ENCODE peak calls at places on chromosome 2, in six cellular contexts. H, O, X, L, Q and M are unnamed samples. For H3K4me1, the result is how much of the 10 kb centered on the place peaks cover.

GRCh38 chr2:81097361-81097760 is 792.8 kb upstream of the LRRTM1 start:
- DNase-seq in L (no peak), O (no peak), X (no peak), Q (no peak), H (no peak), M (no peak)

GRCh38 chr2:179170897-179171296 is 93.7 kb downstream of the SESTD1 start:
- DNase-seq in X (no peak), H (no peak), Q (no peak), L (no peak), O (no peak), M (no peak)

GRCh38 chr2:154698238-154698788 is at the start of gene KCNJ3:
- DNase-seq in Q (no peak), L (no peak), X (no peak), H (no peak), O (no peak), M (no peak)

GRCh38 chr2:46073540-46074018 is 223.6 kb upstream of the EPAS1 start:
- DNase-seq in L (no peak), X (no peak), O (no peak), H (peak), Q (peak), M (no peak)

GRCh38 chr2:56130463-56131070 is 53.2 kb upstream of the CCDC85A start:
- DNase-seq in L (peak), Q (peak), H (peak), X (peak), O (no peak), M (no peak)

GRCh38 chr2:158753561-158754302 is 41.4 kb upstream of the DAPL1 start:
- DNase-seq in X (peak), O (no peak), Q (peak), H (peak), L (peak), M (peak)

GRCh38 chr2:110807520-110807919 is 75.1 kb downstream of the ACOXL start:
- DNase-seq in L (no peak), Q (no peak), O (no peak), X (no peak), H (no peak), M (no peak)

GRCh38 chr2:20576598-20577115 is 74.2 kb downstream of the HS1BP3 start:
- DNase-seq in Q (no peak), H (no peak), O (no peak), X (peak), L (peak), M (no peak)

GRCh38 chr2:101518470-101519172 is 43.7 kb upstream of the RFX8 start:
- DNase-seq in X (peak), Q (peak), L (peak), H (peak), O (no peak), M (no peak)

GRCh38 chr2:219419331-219420197 is 1.4 kb downstream of the DES start:
- DNase-seq in O (no peak), H (no peak), Q (no peak), L (peak), X (no peak), M (no peak)

GRCh38 chr2:239253264-239253663 is 147.6 kb downstream of the HDAC4 start:
- DNase-seq in Q (no peak), X (peak), L (no peak), H (no peak), O (no peak), M (no peak)

GRCh38 chr2:25851740-25852503 is 26.4 kb downstream of the ASXL2 start:
- DNase-seq in H (no peak), X (peak), O (peak), L (peak), Q (peak), M (no peak)

GRCh38 chr2:239263937-239264837 is 136.6 kb downstream of the HDAC4 start:
- DNase-seq in X (peak), H (no peak), O (peak), L (no peak), Q (no peak), M (no peak)

GRCh38 chr2:69544951-69545350 is 98.6 kb downstream of the AAK1 start:
- DNase-seq in H (no peak), L (no peak), X (no peak), Q (no peak), O (no peak), M (no peak)

GRCh38 chr2:105789745-105790466 is 45.2 kb downstream of the NCK2 start:
- DNase-seq in Q (no peak), H (no peak), L (no peak), O (peak), X (peak), M (no peak)

GRCh38 chr2:231907765-231908164 is 18.4 kb downstream of the NPPC start:
- DNase-seq in H (no peak), X (no peak), O (no peak), L (no peak), Q (no peak), M (no peak)

GRCh38 chr2:41966431-41966893 is 81.4 kb upstream of the PKDCC start:
- DNase-seq in X (no peak), Q (no peak), H (peak), L (no peak), O (no peak), M (no peak)

GRCh38 chr2:72695676-72696075 is 130.2 kb downstream of the EXOC6B start:
- DNase-seq in H (no peak), X (no peak), Q (no peak), L (peak), O (no peak), M (no peak)

GRCh38 chr2:70456594-70457495 is 96.8 kb downstream of the TGFA start:
- DNase-seq in O (no peak), Q (no peak), X (no peak), H (no peak), L (no peak), M (no peak)

GRCh38 chr2:4528773-4529172 is 825.4 kb downstream of the DCDC2C start:
- DNase-seq in Q (no peak), L (no peak), X (no peak), O (no peak), H (no peak), M (no peak)

GRCh38 chr2:67234443-67234842 is 162.7 kb upstream of the ETAA1 start:
- DNase-seq in O (no peak), Q (no peak), H (no peak), L (no peak), X (no peak), M (peak)

GRCh38 chr2:85886585-85886984 is 2.2 kb downstream of the ST3GAL5 start:
- DNase-seq in O (peak), X (no peak), Q (no peak), H (no peak), L (peak), M (no peak)

GRCh38 chr2:18740428-18740827 is 151.1 kb upstream of the NT5C1B start:
- DNase-seq in H (no peak), L (no peak), Q (no peak), X (no peak), O (no peak), M (no peak)

GRCh38 chr2:239792649-239793010 is 232.5 kb downstream of the NDUFA10 start:
- DNase-seq in H (peak), Q (no peak), O (no peak), L (no peak), X (no peak), M (no peak)

GRCh38 chr2:30206461-30207430 is 24.6 kb upstream of the LBH start:
- DNase-seq in L (no peak), O (no peak), X (no peak), Q (no peak), H (no peak), M (no peak)

GRCh38 chr2:11865820-11866219 is 119.4 kb downstream of the LPIN1 start:
- DNase-seq in Q (no peak), H (no peak), L (no peak), X (no peak), O (no peak), M (no peak)

GRCh38 chr2:129297430-129297829 is 682.0 kb upstream of the RAB6C start:
- DNase-seq in L (peak), X (no peak), Q (no peak), O (no peak), H (no peak), M (peak)

GRCh38 chr2:230843130-230843529 is 21.6 kb upstream of the ITM2C start:
- DNase-seq in Q (no peak), O (no peak), X (no peak), L (no peak), H (no peak), M (no peak)

GRCh38 chr2:19652811-19653210 is 249.0 kb downstream of the TTC32 start:
- DNase-seq in X (no peak), L (no peak), O (no peak), Q (no peak), H (no peak), M (no peak)

GRCh38 chr2:61770298-61770697 is 83.6 kb downstream of the FAM161A start:
- DNase-seq in H (no peak), L (no peak), X (no peak), Q (no peak), O (no peak), M (no peak)

GRCh38 chr2:165791811-165792454 is 2.1 kb downstream of the GALNT3 start:
- DNase-seq in Q (no peak), H (no peak), O (no peak), X (no peak), L (no peak), M (no peak)

GRCh38 chr2:3144856-3145255 is 232.8 kb downstream of the EIPR1 start:
- DNase-seq in L (no peak), Q (no peak), O (no peak), X (no peak), H (no peak), M (no peak)

GRCh38 chr2:133177196-133177595 is 391.1 kb downstream of the NCKAP5 start:
- DNase-seq in Q (no peak), O (no peak), H (no peak), L (no peak), X (no peak), M (no peak)

GRCh38 chr2:206790311-206790935 is 25.0 kb downstream of the FASTKD2 start:
- DNase-seq in H (no peak), X (no peak), O (no peak), L (no peak), Q (no peak), M (no peak)

GRCh38 chr2:222884114-222884764 is 23.4 kb downstream of the ACSL3 start:
- DNase-seq in Q (no peak), L (no peak), X (no peak), O (no peak), H (no peak), M (no peak)
- H3K4me1 ChIP-seq in Q (under half), L (under half), X (under half), O (under half), H (under half), M (under half)

DNA sequence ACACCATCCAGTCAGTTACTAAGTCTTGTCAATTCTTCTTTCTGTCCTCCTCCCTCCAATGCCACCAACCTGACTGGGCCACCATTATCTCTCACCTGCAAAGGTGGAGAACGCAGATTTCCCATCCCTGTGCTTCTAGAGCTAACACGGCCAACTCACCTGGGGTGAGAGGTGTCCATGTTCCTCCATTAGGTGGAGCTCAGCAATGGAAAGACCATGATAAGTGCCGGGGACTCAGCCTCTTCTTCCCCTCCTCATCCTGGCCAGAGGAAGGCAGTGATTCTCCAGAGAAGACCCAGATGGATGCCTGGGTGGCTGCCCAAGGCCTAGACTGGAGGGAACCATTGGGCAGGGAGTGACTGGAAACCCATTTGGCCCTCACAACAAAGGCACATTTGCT is 48.1 kb upstream of the SLC1A4 start:
- DNase-seq in L (no peak), O (no peak), X (no peak), H (no peak), Q (no peak), M (no peak)
- H3K4me1 ChIP-seq in L (under half), O (under half), X (half or more), H (under half), Q (under half), M (under half)

GRCh38 chr2:43129676-43130547 is 96.5 kb downstream of the ZFP36L2 start:
- DNase-seq in H (no peak), O (peak), Q (no peak), X (no peak), L (no peak), M (no peak)

GRCh38 chr2:43132523-43133301 is 93.7 kb downstream of the ZFP36L2 start:
- DNase-seq in Q (no peak), L (no peak), H (no peak), X (peak), O (no peak), M (no peak)

GRCh38 chr2:43130548-43130875 is 95.9 kb downstream of the ZFP36L2 start:
- DNase-seq in X (no peak), L (no peak), Q (no peak), H (no peak), O (no peak), M (no peak)

GRCh38 chr2:43131890-43132522 is 94.4 kb downstream of the ZFP36L2 start:
- DNase-seq in L (no peak), H (no peak), X (no peak), O (no peak), Q (no peak), M (no peak)

DNA sequence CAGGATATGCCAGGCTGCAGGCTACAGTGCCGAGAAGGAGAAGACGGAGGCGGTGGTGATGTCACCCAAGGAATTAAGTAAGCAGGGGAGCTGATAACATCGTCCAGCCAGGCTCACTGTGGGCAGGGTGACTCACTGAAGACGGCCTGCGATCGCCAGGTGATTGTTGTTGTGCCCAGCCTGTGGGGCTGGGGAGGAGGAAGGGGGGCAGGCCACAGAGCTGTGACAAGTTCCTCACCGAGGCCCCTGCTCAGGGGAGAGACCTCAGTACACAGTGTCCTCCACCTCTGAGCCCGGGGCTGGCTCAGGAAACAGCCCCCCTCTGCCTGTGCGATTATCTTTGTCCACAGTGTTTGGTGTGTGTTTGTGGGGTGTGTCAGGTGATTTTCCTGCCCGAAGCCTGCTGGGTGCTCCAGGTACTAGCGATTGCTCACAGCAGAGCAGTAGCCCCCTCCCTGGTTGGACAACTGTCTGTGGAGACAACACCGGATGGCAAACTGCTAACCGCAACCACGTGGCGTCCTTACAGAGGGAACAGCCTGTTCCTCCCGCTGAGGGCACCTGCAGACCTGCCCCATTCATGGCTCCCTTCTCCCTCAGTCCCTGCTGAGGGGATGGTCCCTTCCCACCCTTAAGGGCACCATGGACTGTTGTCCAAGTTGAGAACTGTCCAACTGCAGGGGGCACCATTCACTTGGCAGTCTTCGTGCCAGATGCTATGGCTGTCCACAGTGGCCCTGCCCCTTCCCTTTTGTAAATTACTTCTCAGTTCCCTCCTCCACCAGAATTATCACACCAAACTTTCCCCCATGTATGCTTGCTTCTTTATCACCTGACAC is 95.1 kb downstream of the ZFP36L2 start:
- DNase-seq in L (peak), O (peak), Q (peak), X (peak), H (peak), M (no peak)
- H3K4me1 ChIP-seq in L (under half), O (half or more), Q (under half), X (half or more), H (under half), M (under half)

GRCh38 chr2:236833501-236834186 is 252.0 kb upstream of the COPS8 start:
- DNase-seq in L (no peak), H (no peak), O (no peak), X (no peak), Q (no peak), M (no peak)
- H3K4me1 ChIP-seq in L (under half), H (under half), O (under half), X (under half), Q (under half), M (under half)

GRCh38 chr2:54577035-54577434 is 120.9 kb downstream of the SPTBN1 start:
- DNase-seq in Q (no peak), H (peak), X (no peak), L (no peak), O (no peak), M (no peak)
- H3K4me1 ChIP-seq in Q (under half), H (under half), X (half or more), L (half or more), O (half or more), M (under half)

DNA sequence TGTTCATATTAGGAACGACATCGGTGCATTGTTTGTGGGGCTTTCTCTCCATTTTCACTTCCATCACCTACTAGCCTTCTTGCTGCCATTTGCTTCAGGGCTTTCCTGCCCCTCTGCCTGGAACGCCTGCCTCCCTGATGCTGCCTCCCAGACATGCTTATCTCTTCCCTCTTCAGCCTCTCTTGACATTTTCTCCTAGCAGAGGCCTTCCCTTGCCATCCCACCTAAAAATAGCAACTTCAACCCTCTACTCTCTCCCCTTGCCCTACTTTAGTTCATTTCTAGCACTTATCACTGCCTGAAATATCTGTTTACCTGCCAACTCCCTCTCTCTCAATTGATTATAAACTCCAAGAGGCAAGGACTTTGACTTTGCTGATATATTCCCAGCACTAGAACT is 210.3 kb downstream of the SP3 start:
- DNase-seq in Q (no peak), H (no peak), L (no peak), O (no peak), X (no peak), M (no peak)
- H3K4me1 ChIP-seq in Q (under half), H (under half), L (under half), O (under half), X (under half), M (under half)

DNA sequence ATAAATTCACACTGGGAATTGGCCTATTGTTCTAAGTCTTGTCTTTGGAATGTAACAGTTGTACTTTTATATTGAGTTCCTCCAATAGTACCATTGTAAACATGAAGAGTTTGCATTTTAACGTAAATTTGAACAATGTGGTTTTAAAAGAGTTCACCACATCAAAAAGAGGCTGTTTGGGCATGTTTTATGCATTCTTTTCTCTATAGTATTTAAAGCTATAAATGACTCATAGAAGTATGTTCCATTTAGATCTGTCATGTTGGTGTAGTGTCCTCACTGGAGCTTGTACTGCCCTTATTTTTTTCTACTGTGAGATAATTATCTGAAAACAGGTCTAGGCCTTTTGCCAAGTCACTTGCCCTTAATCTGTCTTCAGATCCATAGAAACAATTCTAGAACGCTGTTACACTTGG is 141.9 kb downstream of the RHBDD1 start:
- DNase-seq in X (no peak), O (no peak), H (no peak), L (peak), Q (no peak), M (no peak)
- H3K4me1 ChIP-seq in X (half or more), O (under half), H (under half), L (under half), Q (half or more), M (under half)